ENCODE peak calls at places on chromosome 13, in four cellular contexts. One of them, this sample, is unnamed.

GRCh38 chr13:25080773-25081172 is 15.2 kb upstream of the PABPC3 start:
- DNase-seq in NCI-H774: no peak
- DNase-seq in midbrain: no peak
- DNase-seq in HFF-Myc: no peak
- DNase-seq in this sample: no peak

GRCh38 chr13:36339600-36340155 is 6.5 kb downstream of the SPART start:
- DNase-seq in midbrain: no peak
- DNase-seq in HFF-Myc: no peak
- DNase-seq in NCI-H774: no peak
- DNase-seq in this sample: no peak

GRCh38 chr13:28337196-28338045 is 157.5 kb downstream of the FLT1 start:
- DNase-seq in NCI-H774: no peak
- DNase-seq in midbrain: no peak
- DNase-seq in HFF-Myc: peak; percentile 79
- DNase-seq in this sample: peak; percentile 9

GRCh38 chr13:114054269-114054668 is 78.2 kb downstream of the RASA3 start:
- DNase-seq in HFF-Myc: no peak
- DNase-seq in midbrain: no peak
- DNase-seq in NCI-H774: no peak
- DNase-seq in this sample: no peak

GRCh38 chr13:46113596-46113995 is 8.8 kb upstream of the CPB2 start:
- DNase-seq in NCI-H774: no peak
- DNase-seq in midbrain: no peak
- DNase-seq in HFF-Myc: no peak
- DNase-seq in this sample: peak; percentile 17

GRCh38 chr13:48278806-48279205 is 24.7 kb upstream of the RB1 start:
- DNase-seq in HFF-Myc: no peak
- DNase-seq in NCI-H774: no peak
- DNase-seq in midbrain: no peak
- DNase-seq in this sample: no peak

GRCh38 chr13:109465151-109465550 is 321.2 kb downstream of the IRS2 start:
- DNase-seq in NCI-H774: no peak
- DNase-seq in midbrain: no peak
- DNase-seq in HFF-Myc: no peak
- DNase-seq in this sample: peak; percentile 2

GRCh38 chr13:71611292-71611691 is 255.7 kb downstream of the DACH1 start:
- DNase-seq in HFF-Myc: no peak
- DNase-seq in NCI-H774: no peak
- DNase-seq in midbrain: no peak
- DNase-seq in this sample: no peak

GRCh38 chr13:42847891-42848663 is 66.7 kb downstream of the FAM216B start:
- DNase-seq in NCI-H774: no peak
- DNase-seq in midbrain: no peak
- DNase-seq in HFF-Myc: no peak
- DNase-seq in this sample: no peak

GRCh38 chr13:81051873-81052272 is 710.9 kb upstream of the SPRY2 start:
- DNase-seq in HFF-Myc: no peak
- DNase-seq in NCI-H774: no peak
- DNase-seq in midbrain: peak; percentile 3
- DNase-seq in this sample: no peak

GRCh38 chr13:99123101-99124045 is 77.3 kb upstream of the UBAC2 start:
- DNase-seq in NCI-H774: no peak
- DNase-seq in midbrain: no peak
- DNase-seq in HFF-Myc: no peak
- DNase-seq in this sample: peak; percentile 50

GRCh38 chr13:113014752-113015745 is 46.0 kb downstream of the MCF2L start:
- DNase-seq in midbrain: no peak
- DNase-seq in HFF-Myc: no peak
- DNase-seq in NCI-H774: no peak
- DNase-seq in this sample: no peak

GRCh38 chr13:98083507-98083906 is 59.4 kb upstream of the FARP1 start:
- DNase-seq in HFF-Myc: peak; percentile 48
- DNase-seq in midbrain: no peak
- DNase-seq in NCI-H774: no peak
- DNase-seq in this sample: peak; percentile 62